ENCODE peak calls at places on chromosomes 6 and 20, in nine cellular contexts. One of them, this sample, is unnamed.

GRCh38 chr6:38452816-38453215 is 186.9 kb downstream of the BTBD9 start:
- DNase-seq in mesendoderm: no peak
- DNase-seq in retinal pigment epithelial cell: no peak
- DNase-seq in upper lobe of right lung: no peak
- DNase-seq in GM23248: no peak
- DNase-seq in NB4: no peak
- DNase-seq in cardiac muscle cell: no peak
- DNase-seq in astrocyte of the cerebellum: no peak
- DNase-seq in cardiac fibroblast: no peak
- DNase-seq in this sample: no peak

GRCh38 chr20:24650091-24650490 is 180.7 kb downstream of the SYNDIG1 start:
- DNase-seq in upper lobe of right lung: no peak
- DNase-seq in GM23248: peak; percentile 34
- DNase-seq in retinal pigment epithelial cell: no peak
- DNase-seq in mesendoderm: no peak
- DNase-seq in cardiac muscle cell: no peak
- DNase-seq in cardiac fibroblast: peak; percentile 68
- DNase-seq in NB4: no peak
- DNase-seq in astrocyte of the cerebellum: no peak
- DNase-seq in this sample: no peak

GRCh38 chr6:167567142-167568033 is 242.5 kb downstream of the TTLL2 start:
- DNase-seq in cardiac fibroblast: peak; percentile 40
- DNase-seq in GM23248: no peak
- DNase-seq in mesendoderm: no peak
- DNase-seq in astrocyte of the cerebellum: no peak
- DNase-seq in NB4: no peak
- DNase-seq in retinal pigment epithelial cell: no peak
- DNase-seq in cardiac muscle cell: no peak
- DNase-seq in upper lobe of right lung: no peak
- DNase-seq in this sample: no peak

GRCh38 chr6:89411019-89411268 is 1.1 kb downstream of the RRAGD start:
- DNase-seq in retinal pigment epithelial cell: no peak
- DNase-seq in cardiac fibroblast: no peak
- DNase-seq in upper lobe of right lung: no peak
- DNase-seq in cardiac muscle cell: no peak
- DNase-seq in NB4: peak; percentile 45
- DNase-seq in astrocyte of the cerebellum: no peak
- DNase-seq in mesendoderm: no peak
- DNase-seq in GM23248: peak; percentile 19
- DNase-seq in this sample: no peak

GRCh38 chr6:558089-558488 is 98.8 kb downstream of the HUS1B start:
- DNase-seq in upper lobe of right lung: no peak
- DNase-seq in mesendoderm: no peak
- DNase-seq in cardiac fibroblast: peak; percentile 12
- DNase-seq in retinal pigment epithelial cell: no peak
- DNase-seq in GM23248: peak; percentile 32
- DNase-seq in astrocyte of the cerebellum: no peak
- DNase-seq in cardiac muscle cell: no peak
- DNase-seq in NB4: no peak
- DNase-seq in this sample: peak; percentile 8

GRCh38 chr20:37295595-37295994 is 6.1 kb downstream of the MANBAL start:
- DNase-seq in mesendoderm: peak; percentile 69
- DNase-seq in cardiac muscle cell: no peak
- DNase-seq in upper lobe of right lung: no peak
- DNase-seq in NB4: no peak
- DNase-seq in astrocyte of the cerebellum: no peak
- DNase-seq in GM23248: no peak
- DNase-seq in retinal pigment epithelial cell: no peak
- DNase-seq in cardiac fibroblast: no peak
- DNase-seq in this sample: no peak

GRCh38 chr6:152261179-152261578 is 376.0 kb downstream of the SYNE1 start:
- DNase-seq in cardiac fibroblast: no peak
- DNase-seq in GM23248: no peak
- DNase-seq in upper lobe of right lung: no peak
- DNase-seq in retinal pigment epithelial cell: no peak
- DNase-seq in astrocyte of the cerebellum: no peak
- DNase-seq in cardiac muscle cell: no peak
- DNase-seq in NB4: no peak
- DNase-seq in mesendoderm: no peak
- DNase-seq in this sample: no peak

GRCh38 chr6:41092421-41093140 is 19.8 kb downstream of the NFYA start:
- DNase-seq in upper lobe of right lung: no peak
- DNase-seq in retinal pigment epithelial cell: no peak
- DNase-seq in GM23248: peak; percentile 54
- DNase-seq in cardiac muscle cell: peak; percentile 12
- DNase-seq in cardiac fibroblast: peak; percentile 56
- DNase-seq in mesendoderm: peak; percentile 25
- DNase-seq in NB4: peak; percentile 46
- DNase-seq in astrocyte of the cerebellum: no peak
- DNase-seq in this sample: no peak

GRCh38 chr6:119446623-119447008 is 97.1 kb upstream of the MAN1A1 start:
- DNase-seq in astrocyte of the cerebellum: peak; percentile 83
- DNase-seq in GM23248: peak; percentile 51
- DNase-seq in retinal pigment epithelial cell: peak; percentile 84
- DNase-seq in NB4: no peak
- DNase-seq in cardiac muscle cell: no peak
- DNase-seq in upper lobe of right lung: no peak
- DNase-seq in mesendoderm: no peak
- DNase-seq in cardiac fibroblast: peak; percentile 95
- DNase-seq in this sample: no peak

GRCh38 chr6:23656257-23656731 is 469.7 kb upstream of the NRSN1 start:
- DNase-seq in NB4: no peak
- DNase-seq in GM23248: no peak
- DNase-seq in retinal pigment epithelial cell: peak; percentile 35
- DNase-seq in cardiac fibroblast: no peak
- DNase-seq in cardiac muscle cell: peak; percentile 11
- DNase-seq in astrocyte of the cerebellum: no peak
- DNase-seq in upper lobe of right lung: no peak
- DNase-seq in mesendoderm: peak; percentile 15
- DNase-seq in this sample: no peak

GRCh38 chr6:39929733-39930461 is 4.4 kb downstream of the MOCS1 start:
- DNase-seq in cardiac fibroblast: peak; percentile 26
- DNase-seq in upper lobe of right lung: no peak
- DNase-seq in astrocyte of the cerebellum: no peak
- DNase-seq in NB4: no peak
- DNase-seq in GM23248: peak; percentile 55
- DNase-seq in mesendoderm: no peak
- DNase-seq in retinal pigment epithelial cell: no peak
- DNase-seq in cardiac muscle cell: no peak
- DNase-seq in this sample: no peak

GRCh38 chr6:27128796-27129094 is 118.8 kb upstream of the PRSS16 start:
- DNase-seq in NB4: no peak
- DNase-seq in GM23248: no peak
- DNase-seq in cardiac fibroblast: no peak
- DNase-seq in retinal pigment epithelial cell: no peak
- DNase-seq in cardiac muscle cell: no peak
- DNase-seq in upper lobe of right lung: no peak
- DNase-seq in mesendoderm: no peak
- DNase-seq in astrocyte of the cerebellum: no peak
- DNase-seq in this sample: no peak
- H3K4me3 ChIP-seq in NB4: no peak overlapping the region
- H3K4me3 ChIP-seq in GM23248: no peak overlapping the region
- H3K4me3 ChIP-seq in cardiac fibroblast: no peak overlapping the region
- H3K4me3 ChIP-seq in retinal pigment epithelial cell: no peak overlapping the region
- H3K4me3 ChIP-seq in cardiac muscle cell: no peak overlapping the region
- H3K4me3 ChIP-seq in upper lobe of right lung: no peak overlapping the region
- H3K4me3 ChIP-seq in mesendoderm: no peak overlapping the region
- H3K4me3 ChIP-seq in astrocyte of the cerebellum: no peak overlapping the region
- H3K4me3 ChIP-seq in this sample: no peak overlapping the region

GRCh38 chr6:134426623-134427022 is 108.7 kb upstream of the SGK1 start:
- DNase-seq in upper lobe of right lung: no peak
- DNase-seq in NB4: no peak
- DNase-seq in mesendoderm: no peak
- DNase-seq in astrocyte of the cerebellum: no peak
- DNase-seq in retinal pigment epithelial cell: no peak
- DNase-seq in cardiac muscle cell: no peak
- DNase-seq in GM23248: no peak
- DNase-seq in cardiac fibroblast: no peak
- DNase-seq in this sample: no peak
- H3K4me3 ChIP-seq in upper lobe of right lung: no peak overlapping the region
- H3K4me3 ChIP-seq in NB4: no peak overlapping the region
- H3K4me3 ChIP-seq in mesendoderm: no peak overlapping the region
- H3K4me3 ChIP-seq in astrocyte of the cerebellum: no peak overlapping the region
- H3K4me3 ChIP-seq in retinal pigment epithelial cell: no peak overlapping the region
- H3K4me3 ChIP-seq in cardiac muscle cell: no peak overlapping the region
- H3K4me3 ChIP-seq in GM23248: no peak overlapping the region
- H3K4me3 ChIP-seq in cardiac fibroblast: no peak overlapping the region
- H3K4me3 ChIP-seq in this sample: no peak overlapping the region

DNA sequence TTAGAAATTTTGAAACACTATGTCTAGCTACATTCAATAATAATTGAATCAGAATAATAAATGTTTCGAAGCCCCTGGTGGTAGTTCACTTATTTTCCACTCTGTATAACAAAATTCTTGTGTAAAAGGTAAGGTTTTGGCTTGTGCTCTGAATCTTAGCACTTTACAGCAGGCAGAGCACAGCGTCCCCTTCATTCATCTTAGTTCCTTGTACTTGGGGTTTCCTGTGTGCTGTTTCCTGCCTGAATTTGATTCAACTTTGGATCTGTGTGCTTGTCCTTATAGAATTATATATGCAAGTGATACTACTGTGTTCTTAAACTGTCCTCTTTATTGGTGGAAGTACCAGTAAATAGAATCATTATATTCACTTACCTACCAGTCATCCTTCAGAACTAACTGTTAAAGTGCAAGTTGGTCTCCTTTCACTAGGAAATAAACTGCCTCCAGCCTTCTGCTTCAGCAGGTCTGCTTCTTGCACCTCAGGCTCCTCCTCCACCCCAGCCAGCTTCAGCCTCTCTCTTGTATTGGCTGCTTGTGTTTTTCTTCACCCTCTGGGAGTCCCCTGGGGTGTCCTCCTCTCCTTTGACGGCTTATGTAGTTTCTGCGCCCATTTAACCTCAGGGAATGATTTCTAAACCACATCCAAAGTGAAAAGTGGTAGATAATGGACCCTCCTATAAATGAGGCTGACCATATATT is 28.8 kb upstream of the TULP4 start:
- DNase-seq in NB4: peak; percentile 88
- DNase-seq in GM23248: peak; percentile 42
- DNase-seq in cardiac muscle cell: peak; percentile 28
- DNase-seq in upper lobe of right lung: no peak
- DNase-seq in retinal pigment epithelial cell: no peak
- DNase-seq in cardiac fibroblast: peak; percentile 56
- DNase-seq in astrocyte of the cerebellum: no peak
- DNase-seq in mesendoderm: peak; percentile 66
- DNase-seq in this sample: no peak
- H3K4me3 ChIP-seq in NB4: peak overlapping the region; percentile 7
- H3K4me3 ChIP-seq in GM23248: peak overlapping the region; percentile 33
- H3K4me3 ChIP-seq in cardiac muscle cell: no peak overlapping the region
- H3K4me3 ChIP-seq in upper lobe of right lung: no peak overlapping the region
- H3K4me3 ChIP-seq in retinal pigment epithelial cell: no peak overlapping the region
- H3K4me3 ChIP-seq in cardiac fibroblast: no peak overlapping the region
- H3K4me3 ChIP-seq in astrocyte of the cerebellum: no peak overlapping the region
- H3K4me3 ChIP-seq in mesendoderm: no peak overlapping the region
- H3K4me3 ChIP-seq in this sample: no peak overlapping the region

GRCh38 chr6:15389759-15390723 is 144.2 kb downstream of the JARID2 start:
- DNase-seq in GM23248: peak; percentile 52
- DNase-seq in mesendoderm: peak; percentile 86
- DNase-seq in retinal pigment epithelial cell: no peak
- DNase-seq in cardiac fibroblast: peak; percentile 73
- DNase-seq in astrocyte of the cerebellum: peak; percentile 46
- DNase-seq in NB4: peak; percentile 73
- DNase-seq in cardiac muscle cell: peak; percentile 82
- DNase-seq in upper lobe of right lung: no peak
- DNase-seq in this sample: no peak
- H3K4me3 ChIP-seq in GM23248: no peak overlapping the region
- H3K4me3 ChIP-seq in mesendoderm: no peak overlapping the region
- H3K4me3 ChIP-seq in retinal pigment epithelial cell: no peak overlapping the region
- H3K4me3 ChIP-seq in cardiac fibroblast: no peak overlapping the region
- H3K4me3 ChIP-seq in astrocyte of the cerebellum: no peak overlapping the region
- H3K4me3 ChIP-seq in NB4: no peak overlapping the region
- H3K4me3 ChIP-seq in cardiac muscle cell: no peak overlapping the region
- H3K4me3 ChIP-seq in upper lobe of right lung: no peak overlapping the region
- H3K4me3 ChIP-seq in this sample: no peak overlapping the region

GRCh38 chr20:61967300-61967699 is 98.4 kb downstream of the TAF4 start:
- DNase-seq in retinal pigment epithelial cell: no peak
- DNase-seq in cardiac fibroblast: no peak
- DNase-seq in mesendoderm: no peak
- DNase-seq in GM23248: no peak
- DNase-seq in NB4: no peak
- DNase-seq in astrocyte of the cerebellum: no peak
- DNase-seq in upper lobe of right lung: no peak
- DNase-seq in cardiac muscle cell: no peak
- DNase-seq in this sample: no peak

GRCh38 chr20:61963885-61964674 is 101.6 kb downstream of the TAF4 start:
- DNase-seq in upper lobe of right lung: no peak
- DNase-seq in mesendoderm: no peak
- DNase-seq in cardiac muscle cell: no peak
- DNase-seq in GM23248: no peak
- DNase-seq in astrocyte of the cerebellum: no peak
- DNase-seq in cardiac fibroblast: no peak
- DNase-seq in NB4: no peak
- DNase-seq in retinal pigment epithelial cell: no peak
- DNase-seq in this sample: no peak

GRCh38 chr20:61966492-61967244 is 99.0 kb downstream of the TAF4 start:
- DNase-seq in upper lobe of right lung: no peak
- DNase-seq in astrocyte of the cerebellum: no peak
- DNase-seq in cardiac fibroblast: no peak
- DNase-seq in NB4: no peak
- DNase-seq in retinal pigment epithelial cell: no peak
- DNase-seq in mesendoderm: no peak
- DNase-seq in GM23248: no peak
- DNase-seq in cardiac muscle cell: no peak
- DNase-seq in this sample: no peak

GRCh38 chr20:61964675-61965605 is 100.7 kb downstream of the TAF4 start:
- DNase-seq in upper lobe of right lung: no peak
- DNase-seq in retinal pigment epithelial cell: no peak
- DNase-seq in GM23248: no peak
- DNase-seq in astrocyte of the cerebellum: no peak
- DNase-seq in NB4: no peak
- DNase-seq in mesendoderm: no peak
- DNase-seq in cardiac fibroblast: no peak
- DNase-seq in cardiac muscle cell: no peak
- DNase-seq in this sample: no peak

DNA sequence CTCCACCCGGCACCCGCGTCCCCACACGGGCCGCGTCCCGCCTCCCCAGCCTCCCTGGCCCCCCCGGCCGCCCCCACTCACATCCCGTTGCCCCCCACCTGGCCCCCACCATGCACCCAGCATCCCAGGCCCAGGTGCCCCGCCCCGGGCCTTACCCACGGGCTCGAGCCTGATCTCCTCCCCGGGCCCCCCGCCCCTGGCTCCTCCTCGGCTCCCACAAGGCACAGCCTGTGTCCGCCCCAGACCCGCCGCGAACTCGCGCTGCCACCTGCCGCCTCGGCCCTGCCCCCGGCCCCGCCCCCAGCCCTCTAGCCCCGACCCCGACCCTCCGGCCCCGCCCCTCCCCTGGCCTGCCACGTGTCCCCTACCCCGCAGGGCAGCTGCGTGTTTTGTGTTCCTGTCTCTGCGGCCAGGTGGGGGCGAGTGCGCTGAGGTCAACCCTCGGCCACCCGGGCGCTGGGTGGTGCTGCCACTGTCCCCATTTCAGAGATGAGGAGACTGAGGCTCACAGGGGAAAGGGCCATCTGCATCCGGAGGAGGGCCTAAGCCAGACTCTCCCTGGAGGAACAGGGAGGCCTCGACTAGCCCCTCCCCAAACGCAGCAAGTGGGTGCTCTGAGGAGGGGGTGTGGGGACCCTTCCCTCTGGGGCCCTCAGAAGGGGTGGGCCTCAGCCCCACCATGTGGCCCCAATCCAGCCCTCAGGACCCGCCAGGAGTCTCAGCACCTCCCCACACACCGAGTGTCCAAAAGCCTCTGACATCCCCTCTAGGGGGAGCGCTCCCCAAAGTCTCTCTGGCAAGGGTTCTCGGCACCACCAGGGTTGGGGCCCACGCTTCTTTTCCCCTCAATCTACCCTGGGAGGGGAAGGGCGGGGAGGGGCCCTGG is 99.8 kb downstream of the TAF4 start:
- DNase-seq in cardiac fibroblast: no peak
- DNase-seq in cardiac muscle cell: no peak
- DNase-seq in astrocyte of the cerebellum: no peak
- DNase-seq in upper lobe of right lung: no peak
- DNase-seq in NB4: no peak
- DNase-seq in mesendoderm: peak; percentile 66
- DNase-seq in retinal pigment epithelial cell: no peak
- DNase-seq in GM23248: no peak
- DNase-seq in this sample: no peak
- H3K4me3 ChIP-seq in cardiac fibroblast: no peak overlapping the region
- H3K4me3 ChIP-seq in cardiac muscle cell: no peak overlapping the region
- H3K4me3 ChIP-seq in astrocyte of the cerebellum: no peak overlapping the region
- H3K4me3 ChIP-seq in upper lobe of right lung: no peak overlapping the region
- H3K4me3 ChIP-seq in NB4: no peak overlapping the region
- H3K4me3 ChIP-seq in mesendoderm: no peak overlapping the region
- H3K4me3 ChIP-seq in retinal pigment epithelial cell: no peak overlapping the region
- H3K4me3 ChIP-seq in GM23248: no peak overlapping the region
- H3K4me3 ChIP-seq in this sample: no peak overlapping the region

This sample was measured in Jurkat, Clone E6-1.